ENCODE peak calls at places on chromosomes 11 and 22, in four cellular contexts. One of them, this sample, is unnamed.
A peak's percentile ranks its signal among the peaks of the same experiment; 100 is the strongest.

GRCh38 chr11:86802601-86803051 is 2.3 kb downstream of the PRSS23 start:
- DNase-seq in neural progenitor cell: peak; percentile 77
- DNase-seq in IMR-90: peak; percentile 57
- DNase-seq in HCT116: peak; percentile 53
- DNase-seq in this sample: peak; percentile 56

GRCh38 chr22:29328055-29328454 is 12.6 kb upstream of the RASL10A start:
- DNase-seq in HCT116: no peak
- DNase-seq in neural progenitor cell: no peak
- DNase-seq in IMR-90: no peak
- DNase-seq in this sample: no peak

GRCh38 chr11:63337070-63337469 is 32.5 kb upstream of the SLC22A9 start:
- DNase-seq in IMR-90: no peak
- DNase-seq in HCT116: no peak
- DNase-seq in neural progenitor cell: no peak
- DNase-seq in this sample: no peak

GRCh38 chr11:94558468-94558867 is 8.7 kb upstream of the PIWIL4 start:
- DNase-seq in IMR-90: no peak
- DNase-seq in HCT116: no peak
- DNase-seq in neural progenitor cell: no peak
- DNase-seq in this sample: no peak

GRCh38 chr11:117378966-117379865 is 51.6 kb downstream of the CEP164 start:
- DNase-seq in HCT116: no peak
- DNase-seq in neural progenitor cell: no peak
- DNase-seq in IMR-90: no peak
- DNase-seq in this sample: no peak

GRCh38 chr11:11157201-11157600 is 195.8 kb downstream of the CSNK2A3 start:
- DNase-seq in IMR-90: peak; percentile 8
- DNase-seq in HCT116: peak; percentile 21
- DNase-seq in neural progenitor cell: peak; percentile 73
- DNase-seq in this sample: peak; percentile 58

GRCh38 chr11:130269544-130269943 is 45.2 kb downstream of the ZBTB44 start:
- DNase-seq in IMR-90: no peak
- DNase-seq in neural progenitor cell: no peak
- DNase-seq in HCT116: no peak
- DNase-seq in this sample: no peak

GRCh38 chr22:49686495-49687219 is 141.0 kb downstream of the BRD1 start:
- DNase-seq in IMR-90: no peak
- DNase-seq in neural progenitor cell: no peak
- DNase-seq in HCT116: no peak
- DNase-seq in this sample: no peak

GRCh38 chr11:47233051-47233450 is 15.6 kb downstream of the ACP2 start:
- DNase-seq in neural progenitor cell: no peak
- DNase-seq in HCT116: no peak
- DNase-seq in IMR-90: no peak
- DNase-seq in this sample: no peak

GRCh38 chr11:109145287-109145686 is 276.7 kb upstream of the C11orf87 start:
- DNase-seq in neural progenitor cell: no peak
- DNase-seq in HCT116: no peak
- DNase-seq in IMR-90: no peak
- DNase-seq in this sample: no peak

GRCh38 chr11:128948583-128948982 is 5.9 kb upstream of the TP53AIP1 start:
- DNase-seq in IMR-90: no peak
- DNase-seq in HCT116: no peak
- DNase-seq in neural progenitor cell: peak; percentile 52
- DNase-seq in this sample: peak; percentile 4

GRCh38 chr11:70828498-70829159 is 423.7 kb downstream of the SHANK2 start:
- DNase-seq in neural progenitor cell: no peak
- DNase-seq in IMR-90: no peak
- DNase-seq in HCT116: no peak
- DNase-seq in this sample: no peak

GRCh38 chr11:9574556-9574805 is 1.0 kb downstream of the WEE1 start:
- DNase-seq in HCT116: no peak
- DNase-seq in IMR-90: no peak
- DNase-seq in neural progenitor cell: peak; percentile 67
- DNase-seq in this sample: no peak

GRCh38 chr11:49995559-49995958 is 13.2 kb upstream of the OR4C12 start:
- DNase-seq in neural progenitor cell: peak; percentile 45
- DNase-seq in IMR-90: peak; percentile 50
- DNase-seq in HCT116: peak; percentile 46
- DNase-seq in this sample: peak; percentile 69

GRCh38 chr11:118544010-118544646 is 13.1 kb downstream of the TMEM25 start:
- DNase-seq in neural progenitor cell: no peak
- DNase-seq in IMR-90: no peak
- DNase-seq in HCT116: no peak
- DNase-seq in this sample: no peak

GRCh38 chr11:118545533-118545932 is 14.5 kb downstream of the TMEM25 start:
- DNase-seq in IMR-90: no peak
- DNase-seq in neural progenitor cell: no peak
- DNase-seq in HCT116: no peak
- DNase-seq in this sample: no peak

GRCh38 chr11:118547132-118547531 is 16.1 kb downstream of the TMEM25 start:
- DNase-seq in IMR-90: no peak
- DNase-seq in HCT116: no peak
- DNase-seq in neural progenitor cell: no peak
- DNase-seq in this sample: no peak

GRCh38 chr11:118544647-118545010 is 13.6 kb downstream of the TMEM25 start:
- DNase-seq in HCT116: no peak
- DNase-seq in neural progenitor cell: no peak
- DNase-seq in IMR-90: no peak
- DNase-seq in this sample: no peak
- H3K4me2 ChIP-seq in HCT116: no peak overlapping the region
- H3K4me2 ChIP-seq in neural progenitor cell: no peak overlapping the region
- H3K4me2 ChIP-seq in IMR-90: no peak overlapping the region
- H3K4me2 ChIP-seq in this sample: no peak overlapping the region

GRCh38 chr22:30413001-30413400 is 12.6 kb upstream of the MTFP1 start:
- DNase-seq in IMR-90: no peak
- DNase-seq in HCT116: no peak
- DNase-seq in neural progenitor cell: no peak
- DNase-seq in this sample: no peak
- H3K9ac ChIP-seq in IMR-90: no peak overlapping the region
- H3K9ac ChIP-seq in HCT116: no peak overlapping the region
- H3K9ac ChIP-seq in neural progenitor cell: no peak overlapping the region
- H3K9ac ChIP-seq in this sample: no peak overlapping the region

DNA sequence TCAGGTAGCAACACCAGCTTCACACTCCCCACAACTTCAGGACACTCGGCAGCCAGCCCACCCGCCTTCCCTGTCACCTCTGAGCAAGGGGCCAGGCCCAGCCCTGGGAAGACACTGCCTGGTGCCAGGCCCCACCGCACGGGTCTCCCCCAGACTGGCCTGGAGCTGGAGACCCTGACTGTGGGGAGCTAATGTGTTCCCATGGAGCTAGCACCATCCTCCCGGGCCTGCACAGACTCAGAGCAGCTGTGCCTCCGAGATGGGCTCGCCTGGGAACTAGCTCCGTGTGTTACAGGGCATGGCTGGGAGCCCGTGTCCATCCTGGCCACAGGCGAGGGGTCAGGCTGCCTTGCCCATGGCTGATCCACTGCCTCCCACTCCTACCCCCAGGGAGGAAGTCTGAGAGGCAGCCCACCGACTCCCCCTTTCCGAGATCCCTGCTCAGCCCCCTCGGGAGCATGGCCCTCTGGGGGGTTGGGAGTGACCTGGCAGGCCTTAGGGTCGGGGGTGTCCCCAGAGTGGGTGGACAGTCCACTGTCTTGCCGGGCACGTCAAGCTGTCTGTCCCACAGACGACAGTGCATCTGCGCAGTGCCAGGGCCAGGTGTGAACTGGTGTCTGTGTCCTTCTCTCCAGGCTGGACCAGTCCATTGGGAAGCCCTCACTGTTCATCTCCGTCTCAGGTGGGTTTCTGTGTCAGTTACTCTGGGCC is 76.7 kb upstream of the KCNQ1OT1 start:
- DNase-seq in neural progenitor cell: no peak
- DNase-seq in IMR-90: no peak
- DNase-seq in HCT116: no peak
- DNase-seq in this sample: no peak
- H3K4me2 ChIP-seq in neural progenitor cell: no peak overlapping the region
- H3K4me2 ChIP-seq in IMR-90: no peak overlapping the region
- H3K4me2 ChIP-seq in HCT116: no peak overlapping the region
- H3K4me2 ChIP-seq in this sample: no peak overlapping the region

DNA sequence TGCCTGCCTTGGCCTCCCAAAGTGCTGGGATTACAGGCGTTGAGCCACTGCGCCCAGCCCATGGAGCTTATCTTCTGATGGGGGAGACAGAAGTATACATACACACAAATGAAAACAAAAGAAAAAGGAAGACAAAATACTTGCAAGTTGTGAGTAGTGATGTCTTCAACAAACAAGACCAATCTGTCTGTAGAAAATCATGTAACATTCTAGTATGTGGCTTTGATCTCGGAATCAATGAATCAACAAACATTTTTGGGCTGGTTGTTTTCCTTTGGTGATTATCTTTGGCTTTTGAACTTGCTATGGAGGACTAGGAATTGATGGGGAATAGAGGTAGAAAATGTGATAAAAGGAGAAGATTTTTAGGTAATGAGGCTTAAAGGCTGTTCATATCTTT is 3.4 kb upstream of the CTNND1 start:
- DNase-seq in IMR-90: no peak
- DNase-seq in HCT116: no peak
- DNase-seq in neural progenitor cell: no peak
- DNase-seq in this sample: no peak
- H3K9ac ChIP-seq in IMR-90: no peak overlapping the region
- H3K9ac ChIP-seq in HCT116: no peak overlapping the region
- H3K9ac ChIP-seq in neural progenitor cell: no peak overlapping the region
- H3K9ac ChIP-seq in this sample: no peak overlapping the region

GRCh38 chr11:133919330-133920108 is 37.2 kb downstream of the IGSF9B start:
- DNase-seq in HCT116: no peak
- DNase-seq in neural progenitor cell: no peak
- DNase-seq in IMR-90: no peak
- DNase-seq in this sample: no peak

GRCh38 chr11:133916790-133917440 is 39.9 kb downstream of the IGSF9B start:
- DNase-seq in IMR-90: no peak
- DNase-seq in HCT116: no peak
- DNase-seq in neural progenitor cell: no peak
- DNase-seq in this sample: no peak

GRCh38 chr11:133920109-133920990 is 36.4 kb downstream of the IGSF9B start:
- DNase-seq in IMR-90: no peak
- DNase-seq in HCT116: no peak
- DNase-seq in neural progenitor cell: no peak
- DNase-seq in this sample: no peak

GRCh38 chr11:133917921-133918605 is 38.7 kb downstream of the IGSF9B start:
- DNase-seq in neural progenitor cell: peak; percentile 25
- DNase-seq in IMR-90: no peak
- DNase-seq in HCT116: no peak
- DNase-seq in this sample: no peak

DNA sequence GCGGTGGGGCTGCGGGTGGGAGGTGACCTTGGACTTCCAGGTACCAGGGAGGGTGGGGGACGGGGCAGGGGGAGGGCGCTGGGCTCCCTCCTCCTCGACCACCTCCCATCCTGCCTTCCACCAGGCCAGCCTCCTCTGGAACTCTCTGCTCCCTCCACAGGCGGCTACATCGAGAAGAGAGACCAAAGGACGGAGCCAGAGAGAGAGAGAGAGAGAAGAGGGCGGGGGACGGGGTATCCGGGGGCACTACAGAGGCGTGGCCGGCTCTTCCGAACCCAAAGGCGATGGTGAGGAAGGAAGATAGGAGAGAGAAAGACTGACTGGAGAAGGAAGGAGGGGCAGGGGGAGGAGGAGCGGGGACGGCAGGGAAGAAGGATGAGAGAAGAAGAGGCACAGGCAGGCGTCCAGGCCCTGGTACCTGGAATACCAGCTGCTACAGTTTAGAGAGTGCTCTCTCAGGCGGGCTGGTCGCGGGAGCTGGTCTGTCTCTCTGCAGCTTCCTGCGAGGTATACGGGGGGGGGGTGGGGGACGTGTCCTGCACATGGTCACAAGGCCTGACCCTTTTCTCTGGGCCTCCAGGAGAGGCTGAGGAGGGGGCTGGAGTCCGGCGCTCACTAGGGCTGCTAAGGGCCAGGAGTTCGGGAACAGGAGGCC is 38.0 kb downstream of the IGSF9B start:
- DNase-seq in HCT116: no peak
- DNase-seq in neural progenitor cell: peak; percentile 37
- DNase-seq in IMR-90: no peak
- DNase-seq in this sample: no peak
- H3K4me2 ChIP-seq in HCT116: no peak overlapping the region
- H3K4me2 ChIP-seq in neural progenitor cell: peak overlapping the region; percentile 62
- H3K4me2 ChIP-seq in IMR-90: no peak overlapping the region
- H3K4me2 ChIP-seq in this sample: no peak overlapping the region

GRCh38 chr22:44449683-44450425 is 48.2 kb downstream of the RTL6 start:
- DNase-seq in neural progenitor cell: no peak
- DNase-seq in HCT116: no peak
- DNase-seq in IMR-90: no peak
- DNase-seq in this sample: no peak
- H3K9ac ChIP-seq in neural progenitor cell: no peak overlapping the region
- H3K9ac ChIP-seq in HCT116: no peak overlapping the region
- H3K9ac ChIP-seq in IMR-90: peak overlapping the region; percentile 24
- H3K9ac ChIP-seq in this sample: no peak overlapping the region

GRCh38 chr11:4065601-4066377 is 28.8 kb upstream of the RRM1 start:
- DNase-seq in HCT116: no peak
- DNase-seq in neural progenitor cell: no peak
- DNase-seq in IMR-90: no peak
- DNase-seq in this sample: no peak

GRCh38 chr11:4071828-4072421 is 22.7 kb upstream of the RRM1 start:
- DNase-seq in HCT116: no peak
- DNase-seq in neural progenitor cell: peak; percentile 58
- DNase-seq in IMR-90: no peak
- DNase-seq in this sample: no peak

GRCh38 chr11:4066960-4067359 is 27.6 kb upstream of the RRM1 start:
- DNase-seq in neural progenitor cell: no peak
- DNase-seq in HCT116: no peak
- DNase-seq in IMR-90: no peak
- DNase-seq in this sample: no peak

GRCh38 chr11:4071325-4071724 is 23.3 kb upstream of the RRM1 start:
- DNase-seq in neural progenitor cell: no peak
- DNase-seq in HCT116: no peak
- DNase-seq in IMR-90: no peak
- DNase-seq in this sample: no peak

DNA sequence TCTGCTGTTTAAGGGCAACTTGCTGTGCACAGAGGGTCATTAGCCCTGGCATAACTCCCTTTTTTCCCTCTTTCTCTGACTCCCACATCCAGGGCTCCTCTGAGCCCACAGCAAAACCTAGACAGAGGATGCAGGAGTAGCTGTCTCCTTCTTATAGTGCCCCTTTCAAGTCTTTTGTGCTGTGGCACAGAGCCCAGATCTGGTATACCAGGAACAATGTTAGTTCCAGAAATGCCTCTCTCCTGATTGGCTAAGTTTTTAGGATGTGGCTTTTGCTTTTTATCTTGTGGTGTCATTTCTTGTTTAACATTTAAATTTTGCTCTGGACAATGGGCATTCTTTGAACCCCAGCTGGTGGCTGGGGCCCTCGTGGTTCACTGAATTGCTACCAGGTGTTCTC is 25.6 kb upstream of the RRM1 start:
- DNase-seq in neural progenitor cell: no peak
- DNase-seq in IMR-90: no peak
- DNase-seq in HCT116: no peak
- DNase-seq in this sample: no peak
- H3K4me2 ChIP-seq in neural progenitor cell: no peak overlapping the region
- H3K4me2 ChIP-seq in IMR-90: no peak overlapping the region
- H3K4me2 ChIP-seq in HCT116: no peak overlapping the region
- H3K4me2 ChIP-seq in this sample: no peak overlapping the region